ENCODE peak calls at places on chromosomes 2 and 18, in seven cellular contexts. One of them, this sample, is unnamed. For H3K4me1, the result is how much of the 10 kb centered on the place peaks cover.

GRCh38 chr2:69057660-69058059 is 44.7 kb downstream of the ANTXR1 start:
- DNase-seq in GM12878: no peak
- DNase-seq in upper lobe of right lung: no peak
- DNase-seq in psoas muscle: no peak
- DNase-seq in heart left ventricle: no peak
- DNase-seq in left ventricle myocardium inferior: no peak
- DNase-seq in mammary epithelial cell: no peak
- DNase-seq in this sample: no peak

GRCh38 chr2:71800106-71800809 is 346.9 kb downstream of the DYSF start:
- DNase-seq in GM12878: no peak
- DNase-seq in upper lobe of right lung: no peak
- DNase-seq in psoas muscle: no peak
- DNase-seq in heart left ventricle: no peak
- DNase-seq in left ventricle myocardium inferior: no peak
- DNase-seq in mammary epithelial cell: no peak
- DNase-seq in this sample: no peak

GRCh38 chr2:10812362-10813084 is at the start of gene PDIA6:
- DNase-seq in GM12878: peak
- DNase-seq in upper lobe of right lung: peak
- DNase-seq in psoas muscle: peak
- DNase-seq in heart left ventricle: peak
- DNase-seq in left ventricle myocardium inferior: peak
- DNase-seq in mammary epithelial cell: peak
- DNase-seq in this sample: peak

GRCh38 chr18:39105095-39105494 is 1539.5 kb upstream of the CELF4 start:
- DNase-seq in GM12878: no peak
- DNase-seq in upper lobe of right lung: no peak
- DNase-seq in psoas muscle: no peak
- DNase-seq in heart left ventricle: no peak
- DNase-seq in left ventricle myocardium inferior: no peak
- DNase-seq in mammary epithelial cell: no peak
- DNase-seq in this sample: no peak

GRCh38 chr2:68336192-68336591 is 16.4 kb upstream of the CNRIP1 start:
- DNase-seq in GM12878: no peak
- DNase-seq in upper lobe of right lung: no peak
- DNase-seq in psoas muscle: no peak
- DNase-seq in heart left ventricle: no peak
- DNase-seq in left ventricle myocardium inferior: no peak
- DNase-seq in mammary epithelial cell: peak
- DNase-seq in this sample: peak

GRCh38 chr2:182379235-182379634 is 47.6 kb downstream of the PDE1A start:
- DNase-seq in GM12878: no peak
- DNase-seq in upper lobe of right lung: no peak
- DNase-seq in psoas muscle: no peak
- DNase-seq in heart left ventricle: no peak
- DNase-seq in left ventricle myocardium inferior: no peak
- DNase-seq in mammary epithelial cell: no peak
- DNase-seq in this sample: no peak

GRCh38 chr2:118614856-118615255 is 232.6 kb downstream of the EN1 start:
- DNase-seq in GM12878: no peak
- DNase-seq in upper lobe of right lung: no peak
- DNase-seq in psoas muscle: no peak
- DNase-seq in heart left ventricle: no peak
- DNase-seq in left ventricle myocardium inferior: no peak
- DNase-seq in mammary epithelial cell: no peak
- DNase-seq in this sample: no peak

GRCh38 chr2:224412064-224412921 is 10.4 kb upstream of the FAM124B start:
- DNase-seq in GM12878: no peak
- DNase-seq in upper lobe of right lung: no peak
- DNase-seq in psoas muscle: peak
- DNase-seq in heart left ventricle: no peak
- DNase-seq in left ventricle myocardium inferior: no peak
- DNase-seq in mammary epithelial cell: peak
- DNase-seq in this sample: peak

GRCh38 chr2:170456914-170457313 is 258.2 kb upstream of the SP5 start:
- DNase-seq in GM12878: no peak
- DNase-seq in upper lobe of right lung: no peak
- DNase-seq in psoas muscle: no peak
- DNase-seq in heart left ventricle: no peak
- DNase-seq in left ventricle myocardium inferior: no peak
- DNase-seq in mammary epithelial cell: no peak
- DNase-seq in this sample: no peak

GRCh38 chr2:166360906-166361305 is 14.8 kb downstream of the SCN9A start:
- DNase-seq in GM12878: no peak
- DNase-seq in upper lobe of right lung: no peak
- DNase-seq in psoas muscle: no peak
- DNase-seq in heart left ventricle: no peak
- DNase-seq in left ventricle myocardium inferior: no peak
- DNase-seq in mammary epithelial cell: no peak
- DNase-seq in this sample: no peak

DNA sequence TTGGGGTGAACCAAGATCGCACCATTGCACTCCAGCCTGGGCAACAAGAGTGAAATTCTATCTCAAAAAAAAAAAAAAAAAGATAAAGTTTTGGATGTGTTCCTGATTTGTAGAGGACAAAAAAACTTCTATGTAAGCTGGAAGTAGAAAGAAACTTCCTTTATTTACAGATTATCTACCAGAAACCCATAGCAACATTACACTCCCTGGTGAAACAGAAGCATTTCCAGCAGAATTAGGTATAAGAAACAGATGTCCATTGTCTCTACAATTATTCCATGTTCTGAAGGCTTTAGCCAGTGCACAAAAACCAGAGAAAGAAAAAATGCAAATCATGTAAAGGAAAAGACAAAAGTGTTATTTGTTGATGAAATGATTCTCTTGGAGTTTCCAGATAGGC is 4.9 kb downstream of the TUBB6 start:
- DNase-seq in GM12878: no peak
- DNase-seq in upper lobe of right lung: no peak
- DNase-seq in psoas muscle: no peak
- DNase-seq in heart left ventricle: no peak
- DNase-seq in left ventricle myocardium inferior: no peak
- DNase-seq in mammary epithelial cell: no peak
- DNase-seq in this sample: no peak
- H3K4me1 ChIP-seq in GM12878: under half
- H3K4me1 ChIP-seq in upper lobe of right lung: under half
- H3K4me1 ChIP-seq in psoas muscle: under half
- H3K4me1 ChIP-seq in heart left ventricle: half or more
- H3K4me1 ChIP-seq in left ventricle myocardium inferior: half or more
- H3K4me1 ChIP-seq in mammary epithelial cell: under half
- H3K4me1 ChIP-seq in this sample: under half

GRCh38 chr2:52335727-52336126 is 1303.8 kb upstream of the NRXN1 start:
- DNase-seq in GM12878: no peak
- DNase-seq in upper lobe of right lung: no peak
- DNase-seq in psoas muscle: no peak
- DNase-seq in heart left ventricle: no peak
- DNase-seq in left ventricle myocardium inferior: no peak
- DNase-seq in mammary epithelial cell: no peak
- DNase-seq in this sample: no peak
- H3K27ac ChIP-seq in GM12878: no peak
- H3K27ac ChIP-seq in upper lobe of right lung: no peak
- H3K27ac ChIP-seq in psoas muscle: no peak
- H3K27ac ChIP-seq in heart left ventricle: no peak
- H3K27ac ChIP-seq in left ventricle myocardium inferior: no peak
- H3K27ac ChIP-seq in mammary epithelial cell: no peak
- H3K27ac ChIP-seq in this sample: no peak

GRCh38 chr18:63422087-63422861 is at the start of gene VPS4B:
- DNase-seq in GM12878: peak
- DNase-seq in upper lobe of right lung: peak
- DNase-seq in psoas muscle: peak
- DNase-seq in heart left ventricle: peak
- DNase-seq in left ventricle myocardium inferior: peak
- DNase-seq in mammary epithelial cell: peak
- DNase-seq in this sample: peak
- TF ChIP-seq CTCF in GM12878: no peak
- TF ChIP-seq CTCF in upper lobe of right lung: no peak
- TF ChIP-seq CTCF in psoas muscle: peak
- TF ChIP-seq CTCF in heart left ventricle: no peak
- TF ChIP-seq CTCF in left ventricle myocardium inferior: peak
- TF ChIP-seq CTCF in mammary epithelial cell: no peak
- TF ChIP-seq CTCF in this sample: no peak

DNA sequence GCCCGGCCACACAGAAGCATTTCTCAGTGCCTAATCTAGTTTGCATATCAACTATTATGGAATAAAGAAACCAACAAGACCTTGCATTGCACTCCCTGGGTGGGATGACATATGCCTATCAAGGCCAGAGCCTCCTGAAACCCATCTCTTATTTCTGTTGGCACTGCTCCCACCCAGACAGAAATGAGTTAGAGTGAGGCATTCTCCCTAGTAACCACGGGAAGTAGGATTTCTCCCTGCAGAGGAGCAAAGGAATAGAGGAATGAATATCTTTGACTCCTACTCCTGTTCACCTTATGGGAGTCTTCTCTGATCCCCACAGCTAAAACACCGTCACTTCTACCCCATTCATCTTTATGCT is 24.2 kb upstream of the SCYGR1 start:
- DNase-seq in GM12878: no peak
- DNase-seq in upper lobe of right lung: no peak
- DNase-seq in psoas muscle: no peak
- DNase-seq in heart left ventricle: no peak
- DNase-seq in left ventricle myocardium inferior: no peak
- DNase-seq in mammary epithelial cell: peak
- DNase-seq in this sample: peak
- H3K4me1 ChIP-seq in GM12878: under half
- H3K4me1 ChIP-seq in upper lobe of right lung: under half
- H3K4me1 ChIP-seq in psoas muscle: under half
- H3K4me1 ChIP-seq in heart left ventricle: half or more
- H3K4me1 ChIP-seq in left ventricle myocardium inferior: under half
- H3K4me1 ChIP-seq in mammary epithelial cell: under half
- H3K4me1 ChIP-seq in this sample: under half

GRCh38 chr2:28163028-28163427 is 229.6 kb upstream of the FOSL2 start:
- DNase-seq in GM12878: no peak
- DNase-seq in upper lobe of right lung: no peak
- DNase-seq in psoas muscle: peak
- DNase-seq in heart left ventricle: peak
- DNase-seq in left ventricle myocardium inferior: no peak
- DNase-seq in mammary epithelial cell: no peak
- DNase-seq in this sample: no peak

GRCh38 chr2:28166956-28167355 is 225.7 kb upstream of the FOSL2 start:
- DNase-seq in GM12878: no peak
- DNase-seq in upper lobe of right lung: no peak
- DNase-seq in psoas muscle: no peak
- DNase-seq in heart left ventricle: no peak
- DNase-seq in left ventricle myocardium inferior: no peak
- DNase-seq in mammary epithelial cell: peak
- DNase-seq in this sample: no peak

GRCh38 chr2:28164280-28164801 is 228.3 kb upstream of the FOSL2 start:
- DNase-seq in GM12878: no peak
- DNase-seq in upper lobe of right lung: no peak
- DNase-seq in psoas muscle: peak
- DNase-seq in heart left ventricle: peak
- DNase-seq in left ventricle myocardium inferior: peak
- DNase-seq in mammary epithelial cell: no peak
- DNase-seq in this sample: no peak

GRCh38 chr2:28163627-28164279 is 228.9 kb upstream of the FOSL2 start:
- DNase-seq in GM12878: no peak
- DNase-seq in upper lobe of right lung: no peak
- DNase-seq in psoas muscle: peak
- DNase-seq in heart left ventricle: no peak
- DNase-seq in left ventricle myocardium inferior: no peak
- DNase-seq in mammary epithelial cell: no peak
- DNase-seq in this sample: no peak

DNA sequence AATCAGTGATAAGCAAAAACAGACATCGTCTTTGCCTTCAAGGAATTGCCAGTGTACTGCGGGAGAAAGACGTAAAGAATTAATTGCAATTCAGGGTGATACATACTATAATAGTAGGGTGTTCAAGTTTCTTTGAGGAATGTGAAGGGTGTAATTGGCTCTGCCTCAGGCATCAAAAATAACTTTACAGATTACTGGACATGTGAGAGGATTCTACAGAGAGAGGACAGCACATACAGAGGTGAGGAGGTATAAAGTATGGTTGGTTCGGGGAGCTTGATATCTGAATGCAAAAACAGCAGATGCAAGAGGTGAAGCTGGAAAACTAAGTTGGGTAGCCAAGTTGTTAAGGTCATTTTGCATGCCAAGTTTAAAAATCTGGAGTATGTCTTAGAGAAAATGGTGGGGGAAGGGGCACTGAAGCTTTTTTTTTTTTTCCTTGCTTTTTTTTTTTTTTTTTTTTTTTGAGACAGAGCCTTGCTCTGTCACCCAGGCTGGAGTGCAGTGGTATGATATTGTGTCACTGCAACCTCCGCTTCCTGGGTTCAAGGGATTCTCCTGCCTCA is 227.5 kb upstream of the FOSL2 start:
- DNase-seq in GM12878: no peak
- DNase-seq in upper lobe of right lung: no peak
- DNase-seq in psoas muscle: no peak
- DNase-seq in heart left ventricle: no peak
- DNase-seq in left ventricle myocardium inferior: no peak
- DNase-seq in mammary epithelial cell: no peak
- DNase-seq in this sample: no peak
- H3K27ac ChIP-seq in GM12878: no peak
- H3K27ac ChIP-seq in upper lobe of right lung: no peak
- H3K27ac ChIP-seq in psoas muscle: peak
- H3K27ac ChIP-seq in heart left ventricle: peak
- H3K27ac ChIP-seq in left ventricle myocardium inferior: peak
- H3K27ac ChIP-seq in mammary epithelial cell: no peak
- H3K27ac ChIP-seq in this sample: no peak

GRCh38 chr2:192145496-192145895 is 49.2 kb downstream of the TMEFF2 start:
- DNase-seq in GM12878: no peak
- DNase-seq in upper lobe of right lung: no peak
- DNase-seq in psoas muscle: no peak
- DNase-seq in heart left ventricle: no peak
- DNase-seq in left ventricle myocardium inferior: no peak
- DNase-seq in mammary epithelial cell: no peak
- DNase-seq in this sample: no peak

GRCh38 chr2:192139813-192140212 is 54.9 kb downstream of the TMEFF2 start:
- DNase-seq in GM12878: no peak
- DNase-seq in upper lobe of right lung: no peak
- DNase-seq in psoas muscle: no peak
- DNase-seq in heart left ventricle: no peak
- DNase-seq in left ventricle myocardium inferior: no peak
- DNase-seq in mammary epithelial cell: no peak
- DNase-seq in this sample: no peak

GRCh38 chr2:192137451-192137850 is 57.3 kb downstream of the TMEFF2 start:
- DNase-seq in GM12878: no peak
- DNase-seq in upper lobe of right lung: no peak
- DNase-seq in psoas muscle: no peak
- DNase-seq in heart left ventricle: no peak
- DNase-seq in left ventricle myocardium inferior: no peak
- DNase-seq in mammary epithelial cell: no peak
- DNase-seq in this sample: no peak

GRCh38 chr2:192146069-192147006 is 48.4 kb downstream of the TMEFF2 start:
- DNase-seq in GM12878: no peak
- DNase-seq in upper lobe of right lung: no peak
- DNase-seq in psoas muscle: no peak
- DNase-seq in heart left ventricle: no peak
- DNase-seq in left ventricle myocardium inferior: no peak
- DNase-seq in mammary epithelial cell: peak
- DNase-seq in this sample: peak

GRCh38 chr2:192140236-192140839 is 54.4 kb downstream of the TMEFF2 start:
- DNase-seq in GM12878: no peak
- DNase-seq in upper lobe of right lung: no peak
- DNase-seq in psoas muscle: no peak
- DNase-seq in heart left ventricle: no peak
- DNase-seq in left ventricle myocardium inferior: no peak
- DNase-seq in mammary epithelial cell: no peak
- DNase-seq in this sample: no peak
- TF ChIP-seq CTCF in GM12878: no peak
- TF ChIP-seq CTCF in upper lobe of right lung: no peak
- TF ChIP-seq CTCF in psoas muscle: no peak
- TF ChIP-seq CTCF in heart left ventricle: no peak
- TF ChIP-seq CTCF in left ventricle myocardium inferior: no peak
- TF ChIP-seq CTCF in mammary epithelial cell: no peak
- TF ChIP-seq CTCF in this sample: no peak

GRCh38 chr18:51154664-51155063 is 42.8 kb downstream of the MEX3C start:
- DNase-seq in GM12878: no peak
- DNase-seq in upper lobe of right lung: no peak
- DNase-seq in psoas muscle: no peak
- DNase-seq in heart left ventricle: no peak
- DNase-seq in left ventricle myocardium inferior: no peak
- DNase-seq in mammary epithelial cell: no peak
- DNase-seq in this sample: no peak
- H3K4me1 ChIP-seq in GM12878: under half
- H3K4me1 ChIP-seq in upper lobe of right lung: under half
- H3K4me1 ChIP-seq in psoas muscle: under half
- H3K4me1 ChIP-seq in heart left ventricle: under half
- H3K4me1 ChIP-seq in left ventricle myocardium inferior: under half
- H3K4me1 ChIP-seq in mammary epithelial cell: under half
- H3K4me1 ChIP-seq in this sample: under half

This sample was measured in foreskin keratinocyte.